ENCODE peak calls at places on chromosomes 2 and 18, in six cellular contexts. K, T, U, L, C and I are unnamed samples.

GRCh38 chr2:50951416-50951815 is 80.5 kb downstream of the NRXN1 start:
- DNase-seq in K (no peak), U (no peak), L (no peak), C (no peak), T (no peak), I (no peak)

GRCh38 chr2:3986063-3986462 is 282.7 kb downstream of the DCDC2C start:
- DNase-seq in K (no peak), T (no peak), C (no peak), U (no peak), L (no peak), I (no peak)

GRCh38 chr18:79662051-79662450 is 17.6 kb upstream of the CTDP1 start:
- DNase-seq in L (no peak), U (no peak), T (no peak), K (no peak), C (no peak), I (no peak)

GRCh38 chr2:24231461-24231881 is 56.6 kb downstream of the FAM228A start:
- DNase-seq in T (peak), U (no peak), K (no peak), L (no peak), C (no peak), I (no peak)

GRCh38 chr2:100900156-100900795 is 80.3 kb downstream of the NPAS2 start:
- DNase-seq in U (no peak), K (no peak), L (no peak), T (no peak), C (no peak), I (no peak)

GRCh38 chr2:162636206-162636728 is 202.3 kb downstream of the KCNH7 start:
- DNase-seq in K (no peak), C (no peak), T (no peak), U (no peak), L (no peak), I (no peak)

GRCh38 chr2:137837830-137838229 is 126.4 kb upstream of the HNMT start:
- DNase-seq in C (no peak), L (no peak), U (no peak), T (no peak), K (no peak), I (no peak)

GRCh38 chr2:152646775-152647174 is 70.5 kb downstream of the PRPF40A start:
- DNase-seq in U (no peak), C (no peak), T (peak), K (no peak), L (no peak), I (no peak)

GRCh38 chr2:214865400-214865799 is 55.9 kb upstream of the BARD1 start:
- DNase-seq in T (no peak), L (no peak), C (no peak), U (no peak), K (no peak), I (no peak)